ENCODE peak calls at places on chromosomes 12 and 14, in eight cellular contexts. G is adrenal gland, K is endothelial cell of umbilical vein, N is IMR-90, H is suprapubic skin, O is uterus, S is A549, C is Peyer's patch. Y is an unnamed sample.

GRCh38 chr14:71714225-71714624 is 218.0 kb upstream of the RGS6 start:
- DNase-seq in C (no peak), O (no peak), H (no peak), S (no peak), G (no peak), K (no peak), N (peak), Y (no peak)

GRCh38 chr12:91422811-91423210 is 240.2 kb upstream of the DCN start:
- DNase-seq in S (no peak), K (no peak), O (no peak), G (no peak), H (no peak), N (no peak), C (no peak), Y (no peak)

GRCh38 chr12:109818900-109819500 is 14.2 kb downstream of the TRPV4 start:
- DNase-seq in O (no peak), C (no peak), S (peak), K (no peak), N (peak), G (no peak), H (no peak), Y (no peak)

GRCh38 chr14:60510976-60511599 is 2.1 kb downstream of the SIX6 start:
- DNase-seq in N (no peak), S (no peak), G (no peak), O (no peak), H (no peak), K (no peak), C (no peak), Y (no peak)

GRCh38 chr12:67827820-67828383 is 161.3 kb upstream of the IFNG-AS1 start:
- DNase-seq in N (peak), K (peak), S (peak), G (peak), H (no peak), C (peak), O (peak), Y (no peak)

GRCh38 chr12:34287986-34288962 is 266.0 kb downstream of the ALG10 start:
- DNase-seq in G (no peak), C (no peak), H (no peak), N (no peak), O (no peak), K (no peak), S (no peak), Y (no peak)

GRCh38 chr12:31222620-31223222 is 103.2 kb downstream of the SINHCAF start:
- DNase-seq in K (no peak), O (no peak), G (no peak), N (no peak), H (no peak), C (no peak), S (no peak), Y (no peak)

GRCh38 chr12:10392394-10392930 is 2.6 kb upstream of the KLRK1 start:
- DNase-seq in S (peak), K (no peak), C (peak), O (no peak), N (peak), G (peak), H (peak), Y (no peak)

GRCh38 chr12:29187756-29188155 is 38.7 kb downstream of the FAR2 start:
- DNase-seq in G (no peak), K (no peak), N (no peak), O (no peak), S (no peak), H (no peak), C (no peak), Y (no peak)

GRCh38 chr12:17802657-17803641 is 287.0 kb downstream of the RERGL start:
- DNase-seq in C (no peak), O (no peak), S (no peak), G (no peak), K (no peak), H (no peak), N (no peak), Y (no peak)

GRCh38 chr12:60266381-60266852 is 670.6 kb downstream of the SLC16A7 start:
- DNase-seq in H (no peak), S (peak), G (no peak), K (peak), N (peak), C (no peak), O (no peak), Y (no peak)

GRCh38 chr14:101453225-101453624 is 108.1 kb upstream of the DIO3 start:
- DNase-seq in C (no peak), G (no peak), H (no peak), O (no peak), S (no peak), N (no peak), K (no peak), Y (no peak)

GRCh38 chr12:132238487-132239248 is 90.7 kb downstream of the GALNT9 start:
- DNase-seq in C (no peak), N (no peak), G (no peak), H (no peak), K (no peak), S (peak), O (no peak), Y (no peak)

GRCh38 chr12:116520801-116521471 is 38.2 kb upstream of the MAP1LC3B2 start:
- DNase-seq in C (no peak), N (peak), O (no peak), S (no peak), K (peak), G (no peak), H (peak), Y (no peak)

GRCh38 chr14:65637780-65638179 is 225.2 kb downstream of the FUT8 start:
- DNase-seq in C (no peak), N (peak), O (peak), G (no peak), S (no peak), K (no peak), H (no peak), Y (no peak)

GRCh38 chr14:77681196-77682157 is 26.3 kb downstream of the ALKBH1 start:
- DNase-seq in H (no peak), S (peak), O (no peak), G (no peak), C (peak), N (peak), K (no peak), Y (no peak)

GRCh38 chr14:56592746-56593544 is 13.3 kb downstream of the TMEM260 start:
- DNase-seq in O (no peak), K (no peak), H (no peak), S (no peak), N (no peak), C (no peak), G (no peak), Y (no peak)

GRCh38 chr14:53368714-53369191 is 215.6 kb upstream of the DDHD1 start:
- DNase-seq in N (peak), C (no peak), G (no peak), O (no peak), K (peak), H (no peak), S (peak), Y (no peak)

GRCh38 chr12:65300067-65300466 is 21.6 kb downstream of the MSRB3 start:
- DNase-seq in S (no peak), K (no peak), N (no peak), H (no peak), O (no peak), G (no peak), C (no peak), Y (no peak)

GRCh38 chr12:61367281-61367785 is 892.9 kb upstream of the USP15 start:
- DNase-seq in H (no peak), N (no peak), C (no peak), G (no peak), O (no peak), K (no peak), S (no peak), Y (no peak)

GRCh38 chr12:53059434-53060063 is 9.7 kb downstream of the TNS2 start:
- DNase-seq in H (no peak), C (peak), S (no peak), K (no peak), N (no peak), O (no peak), G (no peak), Y (no peak)

GRCh38 chr14:94907626-94908261 is 137.8 kb upstream of the GSC start:
- DNase-seq in K (no peak), N (no peak), S (no peak), O (no peak), G (no peak), C (no peak), H (no peak), Y (no peak)

GRCh38 chr14:61822458-61822857 is 60.2 kb downstream of the SNAPC1 start:
- DNase-seq in G (no peak), O (no peak), C (no peak), H (no peak), K (no peak), S (no peak), N (no peak), Y (no peak)

GRCh38 chr12:45969084-45969483 is 21.3 kb downstream of the SCAF11 start:
- DNase-seq in K (no peak), O (no peak), N (peak), S (no peak), H (no peak), C (no peak), G (no peak), Y (no peak)

GRCh38 chr12:57852620-57853509 is 6.3 kb upstream of the CTDSP2 start:
- DNase-seq in N (no peak), S (no peak), K (no peak), H (no peak), C (no peak), O (peak), G (no peak), Y (no peak)

GRCh38 chr12:54701940-54702592 is 53.9 kb upstream of the DCD start:
- DNase-seq in N (peak), C (no peak), G (no peak), H (no peak), S (peak), K (peak), O (no peak), Y (no peak)

GRCh38 chr12:119412811-119413794 is 78.6 kb downstream of the CCDC60 start:
- DNase-seq in C (peak), O (peak), G (peak), N (peak), K (peak), H (peak), S (peak), Y (no peak)

GRCh38 chr14:88411039-88411438 is 25.6 kb downstream of the SPATA7 start:
- DNase-seq in C (no peak), G (no peak), K (no peak), O (no peak), H (no peak), S (no peak), N (no peak), Y (no peak)

GRCh38 chr12:64733857-64734256 is 25.3 kb downstream of the GNS start:
- DNase-seq in H (no peak), S (peak), K (peak), G (peak), N (no peak), C (no peak), O (no peak), Y (no peak)

GRCh38 chr14:22564463-22564862 is 24.6 kb downstream of the DAD1 start:
- DNase-seq in C (no peak), N (no peak), S (no peak), O (no peak), H (no peak), K (no peak), G (no peak), Y (no peak)

GRCh38 chr12:130872179-130873096 is 572 bp downstream of the RAN start:
- DNase-seq in G (peak), K (peak), N (no peak), H (no peak), S (peak), C (peak), O (no peak), Y (no peak)

GRCh38 chr12:52390739-52391617 is 5.5 kb upstream of the KRT84 start:
- DNase-seq in N (peak), H (no peak), O (no peak), S (peak), G (no peak), C (no peak), K (peak), Y (no peak)

GRCh38 chr14:68791078-68791983 is 1.5 kb downstream of the ZFP36L1 start:
- DNase-seq in N (no peak), S (peak), H (no peak), O (peak), G (peak), C (peak), K (peak), Y (no peak)

GRCh38 chr12:4117386-4118016 is 156.1 kb upstream of the CCND2 start:
- DNase-seq in C (no peak), O (no peak), N (no peak), H (no peak), S (no peak), K (no peak), G (no peak), Y (no peak)

GRCh38 chr12:47414511-47414910 is 291.3 kb downstream of the RPAP3 start:
- DNase-seq in K (no peak), G (no peak), H (no peak), N (no peak), S (no peak), C (no peak), O (no peak), Y (no peak)

GRCh38 chr14:61350427-61350826 is 29.0 kb downstream of the PRKCH start:
- DNase-seq in N (no peak), H (no peak), C (no peak), G (no peak), K (no peak), O (no peak), S (no peak), Y (no peak)

GRCh38 chr12:104956870-104957301 is 1.2 kb downstream of the SLC41A2 start:
- DNase-seq in O (no peak), H (no peak), S (no peak), G (no peak), K (no peak), N (peak), C (no peak), Y (no peak)

GRCh38 chr12:104957388-104958008 is 592 bp downstream of the SLC41A2 start:
- DNase-seq in H (peak), C (peak), S (peak), O (no peak), G (peak), N (no peak), K (peak), Y (no peak)

GRCh38 chr12:104960464-104960863 is 2.4 kb upstream of the SLC41A2 start:
- DNase-seq in N (no peak), G (no peak), S (no peak), O (no peak), K (no peak), H (no peak), C (no peak), Y (no peak)

GRCh38 chr12:104958009-104958945 is at the start of gene SLC41A2:
- DNase-seq in S (peak), N (peak), G (peak), K (peak), C (peak), H (peak), O (peak), Y (peak)

GRCh38 chr12:104958946-104959841 is 1.1 kb upstream of the SLC41A2 start:
- DNase-seq in C (no peak), S (no peak), G (peak), O (no peak), N (peak), H (no peak), K (peak), Y (no peak)
- H3K27ac ChIP-seq in C (peak), S (peak), G (peak), O (peak), N (no peak), H (peak), K (peak), Y (peak)

GRCh38 chr12:51172515-51173431 is at the start of gene TFCP2:
- DNase-seq in H (peak), S (peak), C (peak), N (peak), O (peak), G (peak), K (peak), Y (peak)
- TF ChIP-seq POLR2A in H (no peak), S (peak), C (peak), N (peak), O (peak), G (peak), K (peak), Y (peak)

GRCh38 chr12:56804169-56804568 is 41.0 kb downstream of the HSD17B6 start:
- DNase-seq in S (peak), C (no peak), O (no peak), K (no peak), G (no peak), N (no peak), H (no peak), Y (no peak)

GRCh38 chr12:56805282-56805855 is 42.2 kb downstream of the HSD17B6 start:
- DNase-seq in O (no peak), C (no peak), K (no peak), S (no peak), N (no peak), H (no peak), G (no peak), Y (no peak)

GRCh38 chr12:56804684-56805083 is 41.6 kb downstream of the HSD17B6 start:
- DNase-seq in H (no peak), S (no peak), G (no peak), C (no peak), O (no peak), K (no peak), N (no peak), Y (no peak)

GRCh38 chr12:56803750-56804149 is 40.6 kb downstream of the HSD17B6 start:
- DNase-seq in H (no peak), G (peak), N (no peak), K (no peak), C (no peak), S (no peak), O (no peak), Y (no peak)

DNA sequence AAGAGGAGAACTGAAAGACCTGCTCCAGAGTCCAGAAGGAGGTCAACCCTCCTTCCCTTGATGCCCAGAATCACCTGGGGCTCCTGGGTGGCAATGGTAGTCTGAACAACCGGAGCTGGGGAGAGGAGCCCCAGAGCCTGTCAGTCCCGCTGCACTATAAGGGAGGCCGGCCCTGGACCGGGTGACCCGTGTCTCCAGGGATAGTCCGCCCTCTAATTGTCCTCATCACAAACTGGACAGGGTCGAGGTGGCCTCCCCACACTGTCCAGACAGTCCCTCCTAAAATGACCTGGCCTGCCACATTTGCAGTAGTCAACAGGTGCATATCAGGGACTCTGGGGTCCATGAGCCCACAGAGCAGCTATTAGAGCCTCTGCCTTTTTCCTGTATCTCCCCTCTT is 43.2 kb downstream of the HSD17B6 start:
- DNase-seq in S (no peak), K (no peak), N (no peak), G (no peak), H (no peak), O (no peak), C (no peak), Y (no peak)
- H3K27ac ChIP-seq in S (no peak), K (no peak), N (no peak), G (no peak), H (no peak), O (no peak), C (no peak), Y (no peak)

GRCh38 chr12:49130151-49131050 is 794 bp downstream of the TUBA1B start:
- DNase-seq in S (peak), C (peak), G (peak), H (peak), N (peak), O (peak), K (peak), Y (peak)
- TF ChIP-seq POLR2A in S (peak), C (no peak), G (no peak), H (no peak), N (peak), O (peak), K (peak), Y (no peak)

GRCh38 chr14:81435048-81435577 is 35.0 kb upstream of the STON2 start:
- DNase-seq in K (no peak), S (no peak), O (no peak), C (no peak), H (no peak), G (no peak), N (no peak), Y (no peak)
- H3K27ac ChIP-seq in K (no peak), S (no peak), O (no peak), C (no peak), H (no peak), G (no peak), N (no peak), Y (peak)

GRCh38 chr12:6957151-6957701 is 6.1 kb downstream of the PTPN6 start:
- DNase-seq in S (no peak), O (no peak), C (peak), K (no peak), G (no peak), N (no peak), H (no peak), Y (no peak)
- TF ChIP-seq POLR2A in S (no peak), O (no peak), C (no peak), K (no peak), G (no peak), N (no peak), H (no peak), Y (no peak)